ENCODE peak calls at places on chromosome 1, in nine cellular contexts. L is GM10248; R is stimulated activated CD8-positive, alpha-beta memory T cell treated with anti-CD3 and anti-CD28 coated beads, Interleukin-15, amount 100 ng/mL, for 24 hours; I is AG09309; K is GM13977; S is dorsolateral prefrontal cortex; J is fibroblast of the conjunctiva; M is stromal cell of bone marrow; H is thoracic aorta. N is an unnamed sample.

GRCh38 chr1:84776639-84777038 is 86.4 kb upstream of the SSX2IP start:
- DNase-seq in J (no peak), I (peak; percentile 52), L (no peak), H (no peak), S (no peak), M (peak; percentile 63), R (no peak), K (no peak), N (no peak)

GRCh38 chr1:70043806-70044205 is 161.6 kb downstream of the LRRC40 start:
- DNase-seq in H (no peak), J (peak; percentile 53), S (no peak), K (no peak), M (no peak), I (peak; percentile 28), L (no peak), R (no peak), N (peak; percentile 39)

GRCh38 chr1:176648556-176648955 is 185.6 kb downstream of the PAPPA2 start:
- DNase-seq in R (no peak), J (no peak), L (no peak), I (no peak), H (no peak), K (no peak), M (no peak), S (no peak), N (no peak)

GRCh38 chr1:165454211-165454610 is 9.3 kb upstream of the RXRG start:
- DNase-seq in L (no peak), R (no peak), J (no peak), H (no peak), K (no peak), I (no peak), M (no peak), S (no peak), N (no peak)

GRCh38 chr1:212255705-212256307 is 29.4 kb upstream of the PPP2R5A start:
- DNase-seq in M (no peak), L (no peak), H (no peak), J (no peak), K (no peak), R (no peak), S (no peak), I (no peak), N (no peak)

GRCh38 chr1:68339505-68339904 is 107.2 kb upstream of the WLS start:
- DNase-seq in M (peak; percentile 48), H (no peak), L (no peak), I (peak; percentile 57), S (no peak), K (no peak), J (peak; percentile 43), R (no peak), N (no peak)

GRCh38 chr1:44725309-44725698 is 5.7 kb downstream of the RNU5D-1 start:
- DNase-seq in M (no peak), S (no peak), I (no peak), K (no peak), J (no peak), L (no peak), H (no peak), R (no peak), N (no peak)

GRCh38 chr1:175750366-175751111 is 7.1 kb upstream of the TNR start:
- DNase-seq in J (no peak), S (peak; percentile 59), H (no peak), M (no peak), I (no peak), K (no peak), L (no peak), R (no peak), N (no peak)

GRCh38 chr1:119647734-119648619 is at the start of gene ZNF697:
- DNase-seq in S (peak; percentile 98), L (peak; percentile 82), K (peak; percentile 84), R (peak; percentile 21), H (peak; percentile 90), I (peak; percentile 95), J (peak; percentile 97), M (peak; percentile 96), N (peak; percentile 84)

GRCh38 chr1:33346921-33347649 is 26.2 kb upstream of the A3GALT2 start:
- DNase-seq in R (no peak), L (no peak), I (no peak), K (no peak), M (peak; percentile 81), J (peak; percentile 63), H (peak; percentile 58), S (no peak), N (peak; percentile 85)

GRCh38 chr1:21669287-21670058 is at the start of gene RAP1GAP:
- DNase-seq in M (no peak), H (no peak), K (peak; percentile 68), J (no peak), R (no peak), L (peak; percentile 45), I (no peak), S (no peak), N (no peak)

GRCh38 chr1:24383381-24383940 is 30.1 kb downstream of the STPG1 start:
- DNase-seq in I (no peak), K (no peak), R (no peak), H (no peak), S (no peak), L (no peak), J (no peak), M (no peak), N (no peak)

GRCh38 chr1:30801826-30802198 is 44.2 kb upstream of the LAPTM5 start:
- DNase-seq in K (peak; percentile 79), J (peak; percentile 30), S (peak; percentile 92), H (peak; percentile 31), R (peak; percentile 84), I (no peak), L (peak; percentile 76), M (no peak), N (no peak)

GRCh38 chr1:156578006-156578405 is 1.5 kb upstream of the TTC24 start:
- DNase-seq in R (no peak), J (no peak), L (no peak), K (no peak), S (no peak), M (no peak), I (no peak), H (no peak), N (no peak)

GRCh38 chr1:228156941-228157351 is 7.2 kb downstream of the GJC2 start:
- DNase-seq in L (no peak), K (no peak), I (no peak), S (no peak), M (no peak), J (no peak), R (no peak), H (no peak), N (no peak)

GRCh38 chr1:74343191-74343590 is 108.0 kb downstream of the TNNI3K start:
- DNase-seq in S (peak; percentile 41), J (no peak), K (no peak), I (no peak), L (no peak), R (no peak), M (no peak), H (no peak), N (no peak)

N was measured in GM04503.